ENCODE peak calls at places on chromosomes 5 and 9, in seven cellular contexts. One of them, this sample, is unnamed. For H3K9me3, the result is how much of the 10 kb centered on the place peaks cover.

GRCh38 chr5:3658929-3659328 is 63.3 kb downstream of the IRX1 start:
- DNase-seq in HCT116: no peak
- DNase-seq in GM12878: no peak
- DNase-seq in HepG2: no peak
- DNase-seq in H1: no peak
- DNase-seq in SK-N-SH: no peak
- DNase-seq in K562: no peak
- DNase-seq in this sample: no peak

GRCh38 chr5:126723643-126724042 is 53.3 kb upstream of the LMNB1 start:
- DNase-seq in HCT116: no peak
- DNase-seq in GM12878: no peak
- DNase-seq in HepG2: no peak
- DNase-seq in H1: no peak
- DNase-seq in SK-N-SH: no peak
- DNase-seq in K562: no peak
- DNase-seq in this sample: no peak

GRCh38 chr9:106528158-106528557 is 334.8 kb upstream of the ZNF462 start:
- DNase-seq in HCT116: no peak
- DNase-seq in GM12878: no peak
- DNase-seq in HepG2: no peak
- DNase-seq in H1: no peak
- DNase-seq in SK-N-SH: peak
- DNase-seq in K562: no peak
- DNase-seq in this sample: no peak

GRCh38 chr5:168313596-168314204 is 22.3 kb downstream of the WWC1 start:
- DNase-seq in HCT116: no peak
- DNase-seq in GM12878: no peak
- DNase-seq in HepG2: no peak
- DNase-seq in H1: no peak
- DNase-seq in SK-N-SH: no peak
- DNase-seq in K562: no peak
- DNase-seq in this sample: no peak

GRCh38 chr5:71925608-71926091 is 181.6 kb upstream of the MAP1B start:
- DNase-seq in HCT116: no peak
- DNase-seq in GM12878: no peak
- DNase-seq in HepG2: no peak
- DNase-seq in H1: no peak
- DNase-seq in SK-N-SH: no peak
- DNase-seq in K562: no peak
- DNase-seq in this sample: no peak

GRCh38 chr5:89351975-89352374 is 469.0 kb upstream of the MEF2C start:
- DNase-seq in HCT116: no peak
- DNase-seq in GM12878: no peak
- DNase-seq in HepG2: no peak
- DNase-seq in H1: no peak
- DNase-seq in SK-N-SH: no peak
- DNase-seq in K562: no peak
- DNase-seq in this sample: no peak

GRCh38 chr9:3296536-3296935 is 229.3 kb downstream of the RFX3 start:
- DNase-seq in HCT116: no peak
- DNase-seq in GM12878: no peak
- DNase-seq in HepG2: no peak
- DNase-seq in H1: no peak
- DNase-seq in SK-N-SH: no peak
- DNase-seq in K562: no peak
- DNase-seq in this sample: no peak

GRCh38 chr5:61734001-61734400 is 401.9 kb downstream of the ZSWIM6 start:
- DNase-seq in HCT116: no peak
- DNase-seq in GM12878: no peak
- DNase-seq in HepG2: no peak
- DNase-seq in H1: no peak
- DNase-seq in SK-N-SH: no peak
- DNase-seq in K562: no peak
- DNase-seq in this sample: no peak

GRCh38 chr9:34507966-34508365 is 14.8 kb downstream of the ENHO start:
- DNase-seq in HCT116: no peak
- DNase-seq in GM12878: no peak
- DNase-seq in HepG2: no peak
- DNase-seq in H1: no peak
- DNase-seq in SK-N-SH: no peak
- DNase-seq in K562: no peak
- DNase-seq in this sample: no peak

GRCh38 chr9:99006979-99007378 is 63.3 kb downstream of the COL15A1 start:
- DNase-seq in HCT116: no peak
- DNase-seq in GM12878: no peak
- DNase-seq in HepG2: no peak
- DNase-seq in H1: no peak
- DNase-seq in SK-N-SH: no peak
- DNase-seq in K562: no peak
- DNase-seq in this sample: no peak

GRCh38 chr9:120890415-120891254 is 13.6 kb upstream of the PHF19 start:
- DNase-seq in HCT116: no peak
- DNase-seq in GM12878: no peak
- DNase-seq in HepG2: no peak
- DNase-seq in H1: no peak
- DNase-seq in SK-N-SH: no peak
- DNase-seq in K562: no peak
- DNase-seq in this sample: no peak

GRCh38 chr5:157322581-157322980 is 56.7 kb downstream of the CYFIP2 start:
- DNase-seq in HCT116: no peak
- DNase-seq in GM12878: no peak
- DNase-seq in HepG2: no peak
- DNase-seq in H1: no peak
- DNase-seq in SK-N-SH: no peak
- DNase-seq in K562: no peak
- DNase-seq in this sample: no peak

GRCh38 chr9:81182421-81182820 is 506.9 kb downstream of the TLE1 start:
- DNase-seq in HCT116: no peak
- DNase-seq in GM12878: no peak
- DNase-seq in HepG2: no peak
- DNase-seq in H1: no peak
- DNase-seq in SK-N-SH: no peak
- DNase-seq in K562: no peak
- DNase-seq in this sample: no peak

GRCh38 chr9:98300611-98301010 is 45.2 kb upstream of the TBC1D2 start:
- DNase-seq in HCT116: no peak
- DNase-seq in GM12878: no peak
- DNase-seq in HepG2: no peak
- DNase-seq in H1: no peak
- DNase-seq in SK-N-SH: no peak
- DNase-seq in K562: no peak
- DNase-seq in this sample: no peak

GRCh38 chr5:174514983-174515394 is 209.4 kb upstream of the MSX2 start:
- DNase-seq in HCT116: no peak
- DNase-seq in GM12878: no peak
- DNase-seq in HepG2: no peak
- DNase-seq in H1: no peak
- DNase-seq in SK-N-SH: no peak
- DNase-seq in K562: no peak
- DNase-seq in this sample: no peak

GRCh38 chr9:33130501-33130900 is 36.6 kb downstream of the B4GALT1 start:
- DNase-seq in HCT116: no peak
- DNase-seq in GM12878: no peak
- DNase-seq in HepG2: no peak
- DNase-seq in H1: no peak
- DNase-seq in SK-N-SH: no peak
- DNase-seq in K562: no peak
- DNase-seq in this sample: peak
- TF ChIP-seq MAX in HCT116: no peak
- TF ChIP-seq MAX in GM12878: no peak
- TF ChIP-seq MAX in HepG2: no peak
- TF ChIP-seq MAX in H1: no peak
- TF ChIP-seq MAX in SK-N-SH: no peak
- TF ChIP-seq MAX in K562: no peak
- TF ChIP-seq MAX in this sample: no peak

DNA sequence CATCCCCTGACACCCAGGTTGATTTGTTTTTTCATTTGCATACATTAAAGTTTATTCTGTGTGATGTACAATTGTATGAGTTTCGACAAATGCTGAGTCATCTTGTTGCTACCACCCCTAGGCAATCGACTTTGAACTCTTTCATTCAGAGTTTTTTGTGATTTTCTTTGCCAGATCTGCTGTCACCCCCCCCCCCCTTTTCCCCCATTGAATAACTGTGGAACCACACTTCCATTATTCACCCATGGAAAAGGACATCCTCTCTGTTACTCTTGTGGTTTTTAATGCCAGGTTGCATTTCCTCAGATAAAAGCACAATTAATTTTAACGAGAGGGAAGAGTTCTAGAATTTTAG is 13.7 kb upstream of the FAM120AOS start:
- DNase-seq in HCT116: no peak
- DNase-seq in GM12878: no peak
- DNase-seq in HepG2: peak
- DNase-seq in H1: no peak
- DNase-seq in SK-N-SH: no peak
- DNase-seq in K562: peak
- DNase-seq in this sample: no peak
- H3K9me3 ChIP-seq in HCT116: under half
- H3K9me3 ChIP-seq in GM12878: under half
- H3K9me3 ChIP-seq in HepG2: under half
- H3K9me3 ChIP-seq in H1: under half
- H3K9me3 ChIP-seq in SK-N-SH: under half
- H3K9me3 ChIP-seq in K562: under half
- H3K9me3 ChIP-seq in this sample: under half

GRCh38 chr9:134444040-134444315 is 117.7 kb downstream of the RXRA start:
- DNase-seq in HCT116: no peak
- DNase-seq in GM12878: no peak
- DNase-seq in HepG2: no peak
- DNase-seq in H1: no peak
- DNase-seq in SK-N-SH: no peak
- DNase-seq in K562: no peak
- DNase-seq in this sample: no peak

GRCh38 chr9:134442087-134442470 is 115.8 kb downstream of the RXRA start:
- DNase-seq in HCT116: no peak
- DNase-seq in GM12878: no peak
- DNase-seq in HepG2: no peak
- DNase-seq in H1: no peak
- DNase-seq in SK-N-SH: peak
- DNase-seq in K562: no peak
- DNase-seq in this sample: no peak

GRCh38 chr9:134442486-134443168 is 116.4 kb downstream of the RXRA start:
- DNase-seq in HCT116: no peak
- DNase-seq in GM12878: no peak
- DNase-seq in HepG2: no peak
- DNase-seq in H1: no peak
- DNase-seq in SK-N-SH: peak
- DNase-seq in K562: no peak
- DNase-seq in this sample: no peak

GRCh38 chr9:134445000-134445399 is 118.7 kb downstream of the RXRA start:
- DNase-seq in HCT116: no peak
- DNase-seq in GM12878: no peak
- DNase-seq in HepG2: no peak
- DNase-seq in H1: no peak
- DNase-seq in SK-N-SH: no peak
- DNase-seq in K562: no peak
- DNase-seq in this sample: no peak

GRCh38 chr9:134443169-134444039 is 117.1 kb downstream of the RXRA start:
- DNase-seq in HCT116: peak
- DNase-seq in GM12878: peak
- DNase-seq in HepG2: peak
- DNase-seq in H1: peak
- DNase-seq in SK-N-SH: peak
- DNase-seq in K562: peak
- DNase-seq in this sample: peak
- TF ChIP-seq POLR2AphosphoS5 in HCT116: no peak
- TF ChIP-seq POLR2AphosphoS5 in GM12878: no peak
- TF ChIP-seq POLR2AphosphoS5 in HepG2: no peak
- TF ChIP-seq POLR2AphosphoS5 in H1: no peak
- TF ChIP-seq POLR2AphosphoS5 in SK-N-SH: no peak
- TF ChIP-seq POLR2AphosphoS5 in K562: no peak
- TF ChIP-seq POLR2AphosphoS5 in this sample: peak

GRCh38 chr9:84397822-84398221 is 57.3 kb upstream of the SLC28A3 start:
- DNase-seq in HCT116: no peak
- DNase-seq in GM12878: no peak
- DNase-seq in HepG2: no peak
- DNase-seq in H1: no peak
- DNase-seq in SK-N-SH: no peak
- DNase-seq in K562: no peak
- DNase-seq in this sample: peak

GRCh38 chr9:84394036-84394435 is 53.5 kb upstream of the SLC28A3 start:
- DNase-seq in HCT116: no peak
- DNase-seq in GM12878: no peak
- DNase-seq in HepG2: no peak
- DNase-seq in H1: no peak
- DNase-seq in SK-N-SH: no peak
- DNase-seq in K562: no peak
- DNase-seq in this sample: no peak

GRCh38 chr9:84387821-84388220 is 47.3 kb upstream of the SLC28A3 start:
- DNase-seq in HCT116: no peak
- DNase-seq in GM12878: no peak
- DNase-seq in HepG2: no peak
- DNase-seq in H1: no peak
- DNase-seq in SK-N-SH: no peak
- DNase-seq in K562: no peak
- DNase-seq in this sample: no peak

GRCh38 chr9:84397151-84397728 is 56.7 kb upstream of the SLC28A3 start:
- DNase-seq in HCT116: peak
- DNase-seq in GM12878: peak
- DNase-seq in HepG2: peak
- DNase-seq in H1: peak
- DNase-seq in SK-N-SH: peak
- DNase-seq in K562: peak
- DNase-seq in this sample: peak

GRCh38 chr9:84393266-84393905 is 52.8 kb upstream of the SLC28A3 start:
- DNase-seq in HCT116: no peak
- DNase-seq in GM12878: no peak
- DNase-seq in HepG2: no peak
- DNase-seq in H1: no peak
- DNase-seq in SK-N-SH: no peak
- DNase-seq in K562: no peak
- DNase-seq in this sample: no peak
- TF ChIP-seq MAX in HCT116: no peak
- TF ChIP-seq MAX in GM12878: no peak
- TF ChIP-seq MAX in HepG2: no peak
- TF ChIP-seq MAX in H1: no peak
- TF ChIP-seq MAX in SK-N-SH: no peak
- TF ChIP-seq MAX in K562: no peak
- TF ChIP-seq MAX in this sample: no peak